ENCODE peak calls at places on chromosomes 11 and 22, in five cellular contexts. E is activated naive CD4-positive, alpha-beta T cell treated with anti-CD3 and anti-CD28 coated beads for 36 hours; B is NCI-H446 treated with DMSO at 0.1 percent for 48 hours; Z is anterior cingulate cortex; X is NCI-H1092 treated with DMSO at 0.1 percent for 48 hours. U is an unnamed sample.

GRCh38 chr11:77473001-77473800 is 693 bp downstream of the PAK1 start:
- DNase-seq in Z (no peak), E (peak), B (no peak), X (peak), U (peak)

GRCh38 chr11:119375629-119376196 is 5.8 kb downstream of the USP2 start:
- DNase-seq in E (no peak), B (peak), Z (peak), X (no peak), U (no peak)

GRCh38 chr22:26711205-26711958 is 54.0 kb downstream of the MIAT start:
- DNase-seq in E (no peak), Z (no peak), B (no peak), X (no peak), U (no peak)

GRCh38 chr22:37545703-37546435 is 14.4 kb upstream of the CDC42EP1 start:
- DNase-seq in E (no peak), B (no peak), Z (no peak), X (no peak), U (no peak)

GRCh38 chr11:78138694-78139421 is 568 bp downstream of the ALG8 start:
- DNase-seq in X (no peak), Z (no peak), E (peak), B (no peak), U (peak)

GRCh38 chr11:100671471-100671870 is 15.6 kb upstream of the ARHGAP42 start:
- DNase-seq in B (no peak), E (no peak), Z (no peak), X (no peak), U (no peak)

GRCh38 chr11:64723117-64723906 is at the start of gene NRXN2:
- DNase-seq in E (peak), B (peak), Z (peak), X (peak), U (peak)

GRCh38 chr22:43409046-43409445 is 2.8 kb upstream of the MPPED1 start:
- DNase-seq in B (no peak), E (no peak), Z (no peak), X (no peak), U (no peak)

GRCh38 chr11:22244986-22245592 is 52.2 kb downstream of the ANO5 start:
- DNase-seq in X (peak), E (peak), Z (peak), B (peak), U (no peak)

GRCh38 chr11:2204361-2205213 is 33.0 kb upstream of the TH start:
- DNase-seq in B (no peak), Z (no peak), E (no peak), X (no peak), U (no peak)

GRCh38 chr11:104830080-104830479 is 68.2 kb downstream of the CASP12 start:
- DNase-seq in B (peak), E (no peak), X (no peak), Z (no peak), U (no peak)

GRCh38 chr11:127625402-127625801 is 624.8 kb upstream of the KIRREL3 start:
- DNase-seq in E (no peak), Z (no peak), X (no peak), B (no peak), U (no peak)

GRCh38 chr22:37180531-37181231 is 7.4 kb downstream of the C1QTNF6 start:
- DNase-seq in X (no peak), Z (no peak), E (no peak), B (no peak), U (no peak)

GRCh38 chr11:62694455-62695167 is 5.3 kb upstream of the LRRN4CL start:
- DNase-seq in X (peak), E (peak), Z (peak), B (peak), U (peak)

GRCh38 chr11:61840371-61840770 is 12.3 kb downstream of the FADS2 start:
- DNase-seq in E (no peak), X (no peak), Z (no peak), B (no peak), U (no peak)

GRCh38 chr22:49958961-49959781 is 1.4 kb upstream of the PIM3 start:
- DNase-seq in B (no peak), Z (no peak), X (no peak), E (no peak), U (no peak)

GRCh38 chr11:117923275-117923674 is 5.9 kb downstream of the TMPRSS13 start:
- DNase-seq in X (no peak), Z (no peak), E (no peak), B (no peak), U (no peak)

GRCh38 chr11:1906623-1907423 is 12.7 kb upstream of the TNNT3 start:
- DNase-seq in B (no peak), X (no peak), Z (no peak), E (no peak), U (no peak)

GRCh38 chr22:42397332-42398246 is 34.6 kb downstream of the NFAM1 start:
- DNase-seq in E (no peak), B (no peak), X (no peak), Z (no peak), U (no peak)

GRCh38 chr11:77547863-77548551 is 41.7 kb upstream of the AQP11 start:
- DNase-seq in B (peak), E (peak), X (peak), Z (no peak), U (peak)

GRCh38 chr11:120306519-120307242 is 18.4 kb upstream of the TLCD5 start:
- DNase-seq in X (no peak), Z (no peak), E (no peak), B (no peak), U (no peak)

GRCh38 chr11:92123540-92123939 is 101.1 kb upstream of the FAT3 start:
- DNase-seq in E (no peak), B (no peak), Z (no peak), X (no peak), U (no peak)

GRCh38 chr11:128208329-128209220 is 378.8 kb downstream of the ETS1 start:
- DNase-seq in B (no peak), X (no peak), E (no peak), Z (no peak), U (no peak)

GRCh38 chr11:33347490-33348125 is 90.4 kb downstream of the HIPK3 start:
- DNase-seq in E (no peak), B (no peak), Z (no peak), X (no peak), U (no peak)

GRCh38 chr11:25327656-25328055 is 830.8 kb downstream of the LUZP2 start:
- DNase-seq in Z (no peak), B (no peak), X (no peak), E (no peak), U (no peak)

GRCh38 chr11:19890308-19890707 is 177.7 kb downstream of the NAV2 start:
- DNase-seq in Z (no peak), B (no peak), E (no peak), X (no peak), U (no peak)

GRCh38 chr11:71473793-71474080 is 20.7 kb downstream of the NADSYN1 start:
- DNase-seq in X (no peak), B (no peak), Z (no peak), E (no peak), U (no peak)

GRCh38 chr11:27506200-27507182 is at the start of gene LIN7C:
- DNase-seq in X (peak), E (peak), Z (peak), B (peak), U (peak)

U was measured in stimulated activated naive CD4-positive, alpha-beta T cell.